ENCODE peak calls at places on chromosomes 13 and 19, in four cellular contexts. L is HepG2, Y is K562, N is PC-3. E is an unnamed sample.

GRCh38 chr13:39016789-39017188 is 21.1 kb downstream of the PROSER1 start:
- DNase-seq in L (peak; percentile 12), Y (peak; percentile 36), N (peak; percentile 43), E (peak; percentile 37)

GRCh38 chr13:106296723-106297122 is 238.7 kb downstream of the EFNB2 start:
- DNase-seq in L (no peak), Y (no peak), N (no peak), E (no peak)

GRCh38 chr13:21852043-21852442 is 181.2 kb downstream of the FGF9 start:
- DNase-seq in L (no peak), Y (no peak), N (no peak), E (peak; percentile 3)

GRCh38 chr19:39144487-39145071 is 19.0 kb downstream of the PAK4 start:
- DNase-seq in L (no peak), Y (no peak), N (no peak), E (no peak)

GRCh38 chr13:33931397-33931987 is 113.5 kb downstream of the RFC3 start:
- DNase-seq in L (peak; percentile 65), Y (peak; percentile 48), N (peak; percentile 75), E (peak; percentile 43)

GRCh38 chr19:43997631-43998290 is 5.0 kb upstream of the ZNF230 start:
- DNase-seq in L (no peak), Y (peak; percentile 3), N (no peak), E (peak; percentile 76)

GRCh38 chr19:42269518-42270345 is 680 bp downstream of the CIC start:
- DNase-seq in L (no peak), Y (peak; percentile 39), N (no peak), E (no peak)

GRCh38 chr13:99353836-99354235 is 46.6 kb upstream of the GPR183 start:
- DNase-seq in L (no peak), Y (no peak), N (no peak), E (no peak)

GRCh38 chr13:59774511-59774911 is 389.2 kb downstream of the DIAPH3 start:
- DNase-seq in L (peak; percentile 49), Y (no peak), N (peak; percentile 48), E (peak; percentile 54)

GRCh38 chr13:98201178-98201577 is 24.1 kb upstream of the RNF113B start:
- DNase-seq in L (no peak), Y (no peak), N (no peak), E (no peak)

GRCh38 chr13:59677966-59678814 is 485.5 kb downstream of the DIAPH3 start:
- DNase-seq in L (peak; percentile 42), Y (peak; percentile 49), N (peak; percentile 68), E (peak; percentile 25)

GRCh38 chr13:38849316-38849715 is 141.3 kb downstream of the STOML3 start:
- DNase-seq in L (no peak), Y (no peak), N (peak; percentile 6), E (peak; percentile 15)

GRCh38 chr13:50125556-50126377 is 110.5 kb downstream of the KCNRG start:
- DNase-seq in L (peak; percentile 80), Y (peak; percentile 81), N (peak; percentile 53), E (peak; percentile 77)

GRCh38 chr13:50309872-50310594 is 294.8 kb downstream of the KCNRG start:
- DNase-seq in L (peak; percentile 9), Y (peak; percentile 57), N (no peak), E (no peak)

GRCh38 chr13:89380101-89380500 is 1708.9 kb downstream of the SLITRK5 start:
- DNase-seq in L (peak; percentile 1), Y (no peak), N (peak; percentile 80), E (peak; percentile 42)

GRCh38 chr19:53903055-53903680 is 5.9 kb upstream of the CACNG7 start:
- DNase-seq in L (peak; percentile 52), Y (peak; percentile 64), N (peak; percentile 84), E (peak; percentile 57)

DNA sequence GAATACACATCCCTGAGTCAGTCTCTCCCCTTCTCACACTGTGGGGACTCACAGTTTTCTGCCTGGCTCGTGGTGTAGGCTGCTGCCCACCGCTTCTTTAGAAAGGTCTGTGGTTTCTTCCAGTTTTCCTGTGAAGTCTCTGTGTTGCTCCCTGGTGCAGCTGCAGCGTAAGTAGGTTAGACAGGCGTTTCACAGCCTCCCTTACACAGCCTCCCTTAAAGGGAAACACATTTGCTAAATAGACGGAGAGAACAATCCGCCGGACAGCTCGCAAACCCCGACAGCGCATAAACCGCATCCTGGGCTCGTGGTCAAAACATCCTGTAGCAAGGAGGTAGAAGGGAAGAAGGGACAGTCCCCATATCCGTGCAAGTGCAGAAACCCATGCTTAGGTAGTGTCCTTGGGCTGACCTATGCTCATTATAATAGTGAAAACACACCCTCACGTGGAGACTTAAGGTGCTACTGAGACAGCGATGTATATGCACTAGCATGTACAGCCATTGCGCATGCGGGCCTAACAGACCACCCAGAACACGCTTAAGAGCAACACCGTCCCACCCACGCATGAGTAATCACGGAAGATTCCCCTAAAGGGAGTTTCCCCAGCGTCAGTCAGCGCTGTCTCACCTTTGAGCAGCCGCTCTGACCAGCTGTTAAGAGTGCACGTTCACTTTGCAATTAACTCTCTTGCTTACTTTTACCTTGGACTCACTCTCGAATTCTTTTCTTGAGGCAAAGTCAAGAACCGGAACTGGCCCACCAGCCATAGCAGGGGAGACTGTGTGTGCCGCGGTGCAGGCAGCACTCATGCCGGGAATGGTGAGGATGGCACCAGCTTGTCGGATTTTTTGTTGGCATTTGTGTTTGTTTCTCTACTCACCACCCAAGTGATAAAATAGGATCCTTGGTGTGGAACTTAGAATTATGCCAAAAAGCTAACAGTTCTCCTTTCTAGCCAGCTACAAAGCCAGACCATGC is 16.6 kb downstream of the SIGLEC8 start:
- DNase-seq in L (no peak), Y (peak; percentile 82), N (peak; percentile 69), E (peak; percentile 58)
- TF ChIP-seq EZH2 in L (no peak), Y (no peak), N (no peak), E (no peak)

GRCh38 chr13:26323127-26323526 is 69.2 kb downstream of the CDK8 start:
- DNase-seq in L (no peak), Y (no peak), N (no peak), E (no peak)
- TF ChIP-seq EZH2 in L (no peak), Y (no peak), N (no peak), E (no peak)

GRCh38 chr19:1286859-1287621 is 1.4 kb downstream of the EFNA2 start:
- DNase-seq in L (no peak), Y (no peak), N (no peak), E (no peak)
- TF ChIP-seq EZH2 in L (no peak), Y (no peak), N (no peak), E (no peak)

GRCh38 chr13:109243311-109243951 is 543.0 kb downstream of the IRS2 start:
- DNase-seq in L (no peak), Y (peak; percentile 31), N (peak; percentile 88), E (peak; percentile 96)
- TF ChIP-seq EZH2 in L (no peak), Y (no peak), N (no peak), E (no peak)

DNA sequence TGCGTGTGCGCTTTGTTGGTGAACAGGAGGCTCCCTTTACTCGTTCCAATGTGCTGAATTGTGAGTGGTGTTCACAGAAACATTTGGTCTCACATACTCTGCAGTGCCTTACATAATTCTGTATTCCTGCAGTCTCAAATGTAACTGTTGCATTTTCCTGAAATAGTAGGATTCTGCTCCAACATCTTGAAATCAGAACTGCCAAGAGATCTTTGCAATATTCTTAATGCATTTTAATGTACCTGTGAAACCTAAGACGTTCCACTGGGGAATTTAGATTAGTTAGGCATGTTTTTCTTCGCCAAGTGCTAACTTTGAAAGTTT is 166.5 kb downstream of the SLC7A1 start:
- DNase-seq in L (no peak), Y (no peak), N (no peak), E (no peak)
- TF ChIP-seq EZH2 in L (no peak), Y (no peak), N (no peak), E (no peak)

GRCh38 chr13:35475960-35476943 is at the start of gene MAB21L1:
- DNase-seq in L (no peak), Y (no peak), N (no peak), E (peak; percentile 2)
- TF ChIP-seq EZH2 in L (no peak), Y (no peak), N (no peak), E (no peak)

GRCh38 chr13:111341886-111342285 is 21.4 kb downstream of the TEX29 start:
- DNase-seq in L (no peak), Y (no peak), N (no peak), E (no peak)

GRCh38 chr13:111338841-111339240 is 18.4 kb downstream of the TEX29 start:
- DNase-seq in L (no peak), Y (no peak), N (no peak), E (no peak)

GRCh38 chr13:111337741-111338140 is 17.3 kb downstream of the TEX29 start:
- DNase-seq in L (no peak), Y (no peak), N (no peak), E (no peak)

GRCh38 chr13:111337206-111337605 is 16.8 kb downstream of the TEX29 start:
- DNase-seq in L (no peak), Y (no peak), N (peak; percentile 41), E (peak; percentile 70)

DNA sequence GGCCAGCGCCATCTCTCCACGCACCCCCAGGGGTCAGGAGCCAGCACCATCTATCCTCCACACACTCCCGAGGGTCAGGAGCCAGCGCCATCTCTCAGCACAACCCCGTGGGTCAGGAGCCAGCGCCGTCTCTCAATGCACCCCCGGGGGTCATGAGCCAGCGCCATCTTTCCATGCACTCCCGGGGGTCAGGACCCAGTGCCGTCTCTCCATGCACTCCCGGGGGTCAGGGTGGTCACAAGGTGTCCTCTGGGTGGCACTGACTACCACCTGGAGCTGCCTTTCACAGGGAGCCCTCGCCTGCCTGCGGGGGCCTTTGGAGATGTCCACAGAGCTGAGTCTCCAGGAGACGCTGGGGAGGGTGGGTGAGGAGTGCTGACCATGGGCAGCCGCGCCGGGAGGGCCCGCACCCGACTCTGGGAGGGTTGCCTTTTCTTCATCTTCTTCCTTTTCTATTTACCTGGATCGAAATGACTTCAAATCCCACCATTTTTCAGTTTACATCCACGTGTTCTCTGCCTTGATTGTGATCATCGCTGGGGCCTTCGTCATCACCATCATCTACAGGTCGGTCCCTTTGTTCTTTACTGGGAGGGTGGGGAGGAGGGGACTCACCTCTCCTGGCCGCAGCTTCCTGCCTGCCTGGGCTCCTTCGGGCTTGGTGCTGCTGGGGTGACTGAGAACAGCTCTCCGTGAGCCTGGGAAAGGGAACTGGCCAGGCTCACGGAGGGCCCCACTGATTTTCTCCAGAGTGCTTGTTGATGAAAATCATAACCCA is 19.1 kb downstream of the TEX29 start:
- DNase-seq in L (no peak), Y (no peak), N (no peak), E (no peak)
- TF ChIP-seq EZH2 in L (no peak), Y (no peak), N (no peak), E (no peak)